ENCODE peak calls at places on chromosome 14, in seven cellular contexts. One of them, this sample, is unnamed.

GRCh38 chr14:103558071-103558882 is 4.2 kb downstream of the BAG5 start:
- DNase-seq in neural progenitor cell: no peak
- DNase-seq in GM23338: no peak
- DNase-seq in MM.1S: no peak
- DNase-seq in GM23248: peak; percentile 89
- DNase-seq in PC-3: peak; percentile 80
- DNase-seq in HCT116: no peak
- DNase-seq in this sample: no peak

GRCh38 chr14:71942904-71943694 is 10.9 kb downstream of the RGS6 start:
- DNase-seq in neural progenitor cell: no peak
- DNase-seq in GM23248: no peak
- DNase-seq in HCT116: no peak
- DNase-seq in MM.1S: no peak
- DNase-seq in PC-3: no peak
- DNase-seq in GM23338: no peak
- DNase-seq in this sample: no peak

GRCh38 chr14:72818998-72819397 is 74.9 kb downstream of the DPF3 start:
- DNase-seq in neural progenitor cell: no peak
- DNase-seq in GM23248: no peak
- DNase-seq in HCT116: no peak
- DNase-seq in PC-3: peak; percentile 21
- DNase-seq in GM23338: no peak
- DNase-seq in MM.1S: no peak
- DNase-seq in this sample: no peak

GRCh38 chr14:104284636-104285482 is 146.5 kb downstream of the KIF26A start:
- DNase-seq in GM23248: no peak
- DNase-seq in GM23338: no peak
- DNase-seq in PC-3: no peak
- DNase-seq in HCT116: no peak
- DNase-seq in neural progenitor cell: no peak
- DNase-seq in MM.1S: no peak
- DNase-seq in this sample: no peak

GRCh38 chr14:51922624-51923023 is 62.2 kb downstream of the GNG2 start:
- DNase-seq in HCT116: no peak
- DNase-seq in GM23338: no peak
- DNase-seq in neural progenitor cell: peak; percentile 69
- DNase-seq in GM23248: no peak
- DNase-seq in PC-3: no peak
- DNase-seq in MM.1S: no peak
- DNase-seq in this sample: peak; percentile 31

GRCh38 chr14:28949503-28949902 is 182.9 kb downstream of the FOXG1 start:
- DNase-seq in GM23248: no peak
- DNase-seq in MM.1S: no peak
- DNase-seq in PC-3: no peak
- DNase-seq in neural progenitor cell: no peak
- DNase-seq in HCT116: no peak
- DNase-seq in GM23338: no peak
- DNase-seq in this sample: no peak

GRCh38 chr14:49977126-49977841 is 84.4 kb downstream of the ARF6 start:
- DNase-seq in HCT116: no peak
- DNase-seq in PC-3: no peak
- DNase-seq in MM.1S: no peak
- DNase-seq in neural progenitor cell: no peak
- DNase-seq in GM23248: no peak
- DNase-seq in GM23338: no peak
- DNase-seq in this sample: no peak

GRCh38 chr14:65296402-65296801 is 116.1 kb upstream of the FUT8 start:
- DNase-seq in neural progenitor cell: no peak
- DNase-seq in MM.1S: no peak
- DNase-seq in GM23338: no peak
- DNase-seq in HCT116: no peak
- DNase-seq in GM23248: peak; percentile 11
- DNase-seq in PC-3: no peak
- DNase-seq in this sample: no peak

GRCh38 chr14:105974902-105975301 is 448.5 kb downstream of the TMEM121 start:
- DNase-seq in MM.1S: no peak
- DNase-seq in PC-3: no peak
- DNase-seq in GM23338: peak; percentile 1
- DNase-seq in HCT116: peak; percentile 8
- DNase-seq in GM23248: no peak
- DNase-seq in neural progenitor cell: no peak
- DNase-seq in this sample: no peak

GRCh38 chr14:95098984-95099599 is 58.2 kb downstream of the DICER1 start:
- DNase-seq in neural progenitor cell: peak; percentile 86
- DNase-seq in HCT116: peak; percentile 40
- DNase-seq in GM23338: peak; percentile 87
- DNase-seq in PC-3: peak; percentile 65
- DNase-seq in GM23248: peak; percentile 88
- DNase-seq in MM.1S: no peak
- DNase-seq in this sample: peak; percentile 81

GRCh38 chr14:71621276-71621675 is 311.0 kb upstream of the RGS6 start:
- DNase-seq in MM.1S: no peak
- DNase-seq in GM23338: no peak
- DNase-seq in PC-3: peak; percentile 70
- DNase-seq in GM23248: peak; percentile 23
- DNase-seq in HCT116: no peak
- DNase-seq in neural progenitor cell: no peak
- DNase-seq in this sample: no peak

GRCh38 chr14:20970647-20970982 is 15.3 kb downstream of the RNASE2 start:
- DNase-seq in PC-3: no peak
- DNase-seq in GM23338: no peak
- DNase-seq in HCT116: no peak
- DNase-seq in GM23248: no peak
- DNase-seq in neural progenitor cell: no peak
- DNase-seq in MM.1S: no peak
- DNase-seq in this sample: no peak

GRCh38 chr14:46344327-46344937 is 307.1 kb downstream of the RPL10L start:
- DNase-seq in MM.1S: peak; percentile 44
- DNase-seq in neural progenitor cell: peak; percentile 66
- DNase-seq in GM23248: peak; percentile 53
- DNase-seq in HCT116: peak; percentile 3
- DNase-seq in PC-3: peak; percentile 64
- DNase-seq in GM23338: peak; percentile 75
- DNase-seq in this sample: peak; percentile 40

GRCh38 chr14:99441918-99442317 is 38.7 kb downstream of the SETD3 start:
- DNase-seq in GM23338: no peak
- DNase-seq in GM23248: no peak
- DNase-seq in MM.1S: no peak
- DNase-seq in PC-3: no peak
- DNase-seq in neural progenitor cell: no peak
- DNase-seq in HCT116: no peak
- DNase-seq in this sample: no peak

GRCh38 chr14:99191663-99192621 is 80.1 kb downstream of the BCL11B start:
- DNase-seq in GM23338: no peak
- DNase-seq in HCT116: no peak
- DNase-seq in MM.1S: peak; percentile 19
- DNase-seq in PC-3: peak; percentile 53
- DNase-seq in neural progenitor cell: no peak
- DNase-seq in GM23248: peak; percentile 56
- DNase-seq in this sample: peak; percentile 33

GRCh38 chr14:87966816-87967215 is 26.2 kb downstream of the GALC start:
- DNase-seq in neural progenitor cell: no peak
- DNase-seq in GM23338: no peak
- DNase-seq in PC-3: peak; percentile 61
- DNase-seq in MM.1S: no peak
- DNase-seq in GM23248: peak; percentile 30
- DNase-seq in HCT116: no peak
- DNase-seq in this sample: no peak

GRCh38 chr14:83467811-83468210 is 1934.2 kb upstream of the SEL1L start:
- DNase-seq in HCT116: no peak
- DNase-seq in neural progenitor cell: no peak
- DNase-seq in PC-3: no peak
- DNase-seq in MM.1S: no peak
- DNase-seq in GM23338: no peak
- DNase-seq in GM23248: peak; percentile 2
- DNase-seq in this sample: no peak

GRCh38 chr14:94129758-94130414 is 482 bp upstream of the IFI27L2 start:
- DNase-seq in GM23248: peak; percentile 77
- DNase-seq in HCT116: peak; percentile 56
- DNase-seq in PC-3: peak; percentile 52
- DNase-seq in GM23338: peak; percentile 73
- DNase-seq in MM.1S: peak; percentile 17
- DNase-seq in neural progenitor cell: peak; percentile 75
- DNase-seq in this sample: peak; percentile 49

GRCh38 chr14:32142754-32143437 is 58.9 kb upstream of the RNU6-7 start:
- DNase-seq in GM23248: no peak
- DNase-seq in HCT116: no peak
- DNase-seq in GM23338: no peak
- DNase-seq in PC-3: no peak
- DNase-seq in neural progenitor cell: no peak
- DNase-seq in MM.1S: no peak
- DNase-seq in this sample: no peak

GRCh38 chr14:74763803-74764531 is 851 bp downstream of the YLPM1 start:
- DNase-seq in PC-3: peak; percentile 59
- DNase-seq in MM.1S: no peak
- DNase-seq in GM23338: peak; percentile 37
- DNase-seq in HCT116: no peak
- DNase-seq in neural progenitor cell: peak; percentile 44
- DNase-seq in GM23248: peak; percentile 76
- DNase-seq in this sample: peak; percentile 28

GRCh38 chr14:89276424-89276975 is 140.5 kb downstream of the FOXN3 start:
- DNase-seq in neural progenitor cell: no peak
- DNase-seq in MM.1S: no peak
- DNase-seq in HCT116: no peak
- DNase-seq in PC-3: no peak
- DNase-seq in GM23338: no peak
- DNase-seq in GM23248: no peak
- DNase-seq in this sample: no peak
- TF ChIP-seq EZH2phosphoT487 in neural progenitor cell: no peak
- TF ChIP-seq EZH2phosphoT487 in MM.1S: no peak
- TF ChIP-seq EZH2phosphoT487 in HCT116: no peak
- TF ChIP-seq EZH2phosphoT487 in PC-3: no peak
- TF ChIP-seq EZH2phosphoT487 in GM23338: no peak
- TF ChIP-seq EZH2phosphoT487 in GM23248: no peak
- TF ChIP-seq EZH2phosphoT487 in this sample: no peak

GRCh38 chr14:96592591-96593388 is 90.6 kb downstream of the PAPOLA start:
- DNase-seq in PC-3: no peak
- DNase-seq in MM.1S: peak; percentile 14
- DNase-seq in neural progenitor cell: no peak
- DNase-seq in GM23338: peak; percentile 63
- DNase-seq in HCT116: no peak
- DNase-seq in GM23248: peak; percentile 57
- DNase-seq in this sample: no peak
- TF ChIP-seq EZH2 in PC-3: no peak
- TF ChIP-seq EZH2 in MM.1S: no peak
- TF ChIP-seq EZH2 in neural progenitor cell: no peak
- TF ChIP-seq EZH2 in GM23338: no peak
- TF ChIP-seq EZH2 in HCT116: no peak
- TF ChIP-seq EZH2 in GM23248: no peak
- TF ChIP-seq EZH2 in this sample: no peak

GRCh38 chr14:61476737-61477410 is 155.5 kb downstream of the PRKCH start:
- DNase-seq in HCT116: no peak
- DNase-seq in PC-3: no peak
- DNase-seq in neural progenitor cell: no peak
- DNase-seq in GM23248: peak; percentile 85
- DNase-seq in MM.1S: no peak
- DNase-seq in GM23338: no peak
- DNase-seq in this sample: peak; percentile 47

GRCh38 chr14:61476105-61476736 is 154.8 kb downstream of the PRKCH start:
- DNase-seq in HCT116: no peak
- DNase-seq in GM23338: no peak
- DNase-seq in PC-3: no peak
- DNase-seq in MM.1S: no peak
- DNase-seq in neural progenitor cell: no peak
- DNase-seq in GM23248: peak; percentile 9
- DNase-seq in this sample: no peak

GRCh38 chr14:61478971-61479473 is 157.6 kb downstream of the PRKCH start:
- DNase-seq in HCT116: no peak
- DNase-seq in neural progenitor cell: no peak
- DNase-seq in GM23248: no peak
- DNase-seq in PC-3: no peak
- DNase-seq in MM.1S: peak; percentile 50
- DNase-seq in GM23338: no peak
- DNase-seq in this sample: no peak

GRCh38 chr14:61479746-61480502 is 158.5 kb downstream of the PRKCH start:
- DNase-seq in PC-3: peak; percentile 84
- DNase-seq in GM23248: peak; percentile 65
- DNase-seq in MM.1S: peak; percentile 15
- DNase-seq in GM23338: no peak
- DNase-seq in HCT116: no peak
- DNase-seq in neural progenitor cell: no peak
- DNase-seq in this sample: no peak

DNA sequence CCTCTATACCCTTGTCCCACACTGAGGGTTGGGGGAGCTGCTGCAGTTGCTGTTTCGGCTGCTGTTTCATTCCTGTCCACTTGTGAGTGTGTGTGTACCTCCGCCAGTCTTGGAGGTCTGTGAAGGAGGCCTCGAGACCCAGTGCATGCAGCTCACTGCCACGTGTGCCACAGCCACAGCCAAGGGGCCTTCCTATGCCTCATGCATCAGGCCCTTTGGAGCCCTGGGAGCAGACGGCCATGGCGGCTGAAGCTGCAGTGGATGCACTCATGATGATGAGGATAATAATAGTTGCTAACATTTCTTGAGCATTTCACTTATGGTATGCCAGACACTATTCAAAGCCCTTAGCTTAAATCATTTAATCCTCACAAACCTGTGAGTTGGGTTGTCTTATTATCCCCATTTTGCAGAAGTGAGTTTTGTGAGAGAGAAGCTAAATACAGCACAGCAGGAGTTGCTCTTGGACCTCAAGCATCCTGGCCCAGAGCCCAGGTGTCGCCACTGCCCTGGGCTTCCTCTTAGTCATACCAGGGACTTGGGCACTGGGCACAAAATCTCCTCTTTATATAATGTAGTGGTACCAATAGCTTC is 156.6 kb downstream of the PRKCH start:
- DNase-seq in neural progenitor cell: no peak
- DNase-seq in HCT116: peak; percentile 40
- DNase-seq in GM23248: peak; percentile 64
- DNase-seq in MM.1S: no peak
- DNase-seq in GM23338: no peak
- DNase-seq in PC-3: peak; percentile 91
- DNase-seq in this sample: no peak
- TF ChIP-seq EZH2phosphoT487 in neural progenitor cell: no peak
- TF ChIP-seq EZH2phosphoT487 in HCT116: no peak
- TF ChIP-seq EZH2phosphoT487 in GM23248: no peak
- TF ChIP-seq EZH2phosphoT487 in MM.1S: no peak
- TF ChIP-seq EZH2phosphoT487 in GM23338: no peak
- TF ChIP-seq EZH2phosphoT487 in PC-3: no peak
- TF ChIP-seq EZH2phosphoT487 in this sample: no peak

GRCh38 chr14:77139540-77140342 is 1.9 kb downstream of the ZDHHC22 start:
- DNase-seq in PC-3: peak; percentile 52
- DNase-seq in HCT116: peak; percentile 27
- DNase-seq in GM23248: peak; percentile 53
- DNase-seq in neural progenitor cell: peak; percentile 90
- DNase-seq in MM.1S: no peak
- DNase-seq in GM23338: peak; percentile 95
- DNase-seq in this sample: peak; percentile 64

GRCh38 chr14:77141592-77142288 is at the start of gene ZDHHC22:
- DNase-seq in GM23248: no peak
- DNase-seq in PC-3: no peak
- DNase-seq in MM.1S: no peak
- DNase-seq in HCT116: no peak
- DNase-seq in neural progenitor cell: no peak
- DNase-seq in GM23338: peak; percentile 79
- DNase-seq in this sample: no peak

GRCh38 chr14:77139022-77139421 is 2.6 kb downstream of the ZDHHC22 start:
- DNase-seq in neural progenitor cell: no peak
- DNase-seq in PC-3: no peak
- DNase-seq in GM23338: no peak
- DNase-seq in HCT116: no peak
- DNase-seq in MM.1S: no peak
- DNase-seq in GM23248: no peak
- DNase-seq in this sample: no peak

GRCh38 chr14:77140937-77141591 is 527 bp downstream of the ZDHHC22 start:
- DNase-seq in neural progenitor cell: peak; percentile 92
- DNase-seq in GM23248: peak; percentile 56
- DNase-seq in HCT116: no peak
- DNase-seq in MM.1S: no peak
- DNase-seq in PC-3: peak; percentile 49
- DNase-seq in GM23338: peak; percentile 87
- DNase-seq in this sample: peak; percentile 57

GRCh38 chr14:77140343-77140936 is 1.2 kb downstream of the ZDHHC22 start:
- DNase-seq in GM23248: no peak
- DNase-seq in MM.1S: no peak
- DNase-seq in GM23338: no peak
- DNase-seq in PC-3: no peak
- DNase-seq in HCT116: no peak
- DNase-seq in neural progenitor cell: peak; percentile 55
- DNase-seq in this sample: no peak
- TF ChIP-seq EZH2 in GM23248: peak; percentile 47
- TF ChIP-seq EZH2 in MM.1S: no peak
- TF ChIP-seq EZH2 in GM23338: no peak
- TF ChIP-seq EZH2 in PC-3: peak; percentile 88
- TF ChIP-seq EZH2 in HCT116: no peak
- TF ChIP-seq EZH2 in neural progenitor cell: peak; percentile 82
- TF ChIP-seq EZH2 in this sample: peak; percentile 57